ENCODE peak calls at places on chromosome 16, in five cellular contexts. C is dermis microvascular lymphatic vessel endothelial cell, Q is stomach, U is Daoy, H is mesothelial cell of epicardium. J is an unnamed sample.

GRCh38 chr16:80875616-80876015 is 71.2 kb upstream of the CDYL2 start:
- DNase-seq in C (no peak), Q (no peak), U (no peak), H (no peak), J (no peak)

GRCh38 chr16:26830716-26831115 is 236.0 kb upstream of the C16orf82 start:
- DNase-seq in C (no peak), Q (no peak), U (no peak), H (no peak), J (no peak)

GRCh38 chr16:65731840-65732239 is 610.0 kb upstream of the CDH11 start:
- DNase-seq in C (no peak), Q (no peak), U (peak; percentile 45), H (no peak), J (no peak)

GRCh38 chr16:14628806-14629611 is 1.1 kb downstream of the PARN start:
- DNase-seq in C (peak; percentile 7), Q (no peak), U (no peak), H (no peak), J (no peak)

GRCh38 chr16:69799601-69800000 is 37.5 kb downstream of the WWP2 start:
- DNase-seq in C (no peak), Q (no peak), U (no peak), H (no peak), J (no peak)

GRCh38 chr16:3131755-3132377 is 3.0 kb upstream of the ZNF213 start:
- DNase-seq in C (peak; percentile 62), Q (peak; percentile 48), U (peak; percentile 38), H (no peak), J (no peak)

GRCh38 chr16:54585094-54585493 is 298.5 kb upstream of the IRX3 start:
- DNase-seq in C (no peak), Q (no peak), U (no peak), H (no peak), J (no peak)

GRCh38 chr16:48911700-48912099 is 301.7 kb upstream of the N4BP1 start:
- DNase-seq in C (no peak), Q (no peak), U (no peak), H (no peak), J (no peak)

GRCh38 chr16:3876695-3877094 is 3.8 kb downstream of the CREBBP start:
- DNase-seq in C (no peak), Q (no peak), U (no peak), H (no peak), J (no peak)

GRCh38 chr16:64892843-64893242 is 229.0 kb downstream of the CDH11 start:
- DNase-seq in C (no peak), Q (no peak), U (peak; percentile 78), H (no peak), J (no peak)

GRCh38 chr16:12898556-12898955 is 2.8 kb upstream of the SHISA9 start:
- DNase-seq in C (no peak), Q (no peak), U (no peak), H (no peak), J (no peak)

GRCh38 chr16:8589293-8590160 is 784 bp downstream of the TMEM114 start:
- DNase-seq in C (no peak), Q (no peak), U (no peak), H (no peak), J (no peak)

GRCh38 chr16:14303654-14304394 is 232.7 kb downstream of the MRTFB start:
- DNase-seq in C (no peak), Q (no peak), U (peak; percentile 23), H (no peak), J (no peak)

GRCh38 chr16:30760577-30761426 is 1.1 kb downstream of the CFAP119 start:
- DNase-seq in C (no peak), Q (no peak), U (no peak), H (no peak), J (no peak)